ENCODE peak calls at places on chromosomes 3 and 15, in seven cellular contexts. One of them, this sample, is unnamed.

GRCh38 chr15:79090487-79091203 is at the start of gene RASGRF1:
- DNase-seq in neuronal stem cell: peak; percentile 42
- DNase-seq in IMR-90: no peak
- DNase-seq in mesendoderm: peak; percentile 55
- DNase-seq in trophoblast cell: peak; percentile 49
- DNase-seq in mesenchymal stem cell: peak; percentile 19
- DNase-seq in H9: peak; percentile 73
- DNase-seq in this sample: no peak

GRCh38 chr15:80309769-80310384 is 57.9 kb upstream of the CTXND1 start:
- DNase-seq in neuronal stem cell: peak; percentile 30
- DNase-seq in IMR-90: peak; percentile 34
- DNase-seq in mesendoderm: peak; percentile 55
- DNase-seq in trophoblast cell: no peak
- DNase-seq in mesenchymal stem cell: peak; percentile 17
- DNase-seq in H9: no peak
- DNase-seq in this sample: no peak

GRCh38 chr3:50370594-50370993 is 11.3 kb upstream of the TMEM115 start:
- DNase-seq in neuronal stem cell: no peak
- DNase-seq in IMR-90: peak; percentile 23
- DNase-seq in mesendoderm: peak; percentile 56
- DNase-seq in trophoblast cell: no peak
- DNase-seq in mesenchymal stem cell: peak; percentile 26
- DNase-seq in H9: no peak
- DNase-seq in this sample: no peak

GRCh38 chr3:160941885-160942494 is 163.2 kb downstream of the B3GALNT1 start:
- DNase-seq in neuronal stem cell: peak; percentile 41
- DNase-seq in IMR-90: peak; percentile 61
- DNase-seq in mesendoderm: peak; percentile 66
- DNase-seq in trophoblast cell: peak; percentile 66
- DNase-seq in mesenchymal stem cell: peak; percentile 79
- DNase-seq in H9: peak; percentile 41
- DNase-seq in this sample: no peak

GRCh38 chr3:195773956-195774537 is 37.7 kb downstream of the MUC4 start:
- DNase-seq in neuronal stem cell: no peak
- DNase-seq in IMR-90: no peak
- DNase-seq in mesendoderm: no peak
- DNase-seq in trophoblast cell: no peak
- DNase-seq in mesenchymal stem cell: no peak
- DNase-seq in H9: no peak
- DNase-seq in this sample: no peak

GRCh38 chr15:49379996-49380395 is 43.0 kb upstream of the FGF7 start:
- DNase-seq in neuronal stem cell: no peak
- DNase-seq in IMR-90: no peak
- DNase-seq in mesendoderm: no peak
- DNase-seq in trophoblast cell: no peak
- DNase-seq in mesenchymal stem cell: no peak
- DNase-seq in H9: peak; percentile 25
- DNase-seq in this sample: no peak

GRCh38 chr3:146505496-146505895 is 36.1 kb upstream of the PLSCR2 start:
- DNase-seq in neuronal stem cell: no peak
- DNase-seq in IMR-90: no peak
- DNase-seq in mesendoderm: no peak
- DNase-seq in trophoblast cell: no peak
- DNase-seq in mesenchymal stem cell: peak; percentile 51
- DNase-seq in H9: no peak
- DNase-seq in this sample: no peak

GRCh38 chr3:29176501-29176900 is 104.4 kb upstream of the RBMS3 start:
- DNase-seq in neuronal stem cell: peak; percentile 23
- DNase-seq in IMR-90: no peak
- DNase-seq in mesendoderm: peak; percentile 42
- DNase-seq in trophoblast cell: no peak
- DNase-seq in mesenchymal stem cell: no peak
- DNase-seq in H9: peak; percentile 26
- DNase-seq in this sample: no peak

GRCh38 chr3:47714606-47715005 is 67.1 kb downstream of the SMARCC1 start:
- DNase-seq in neuronal stem cell: no peak
- DNase-seq in IMR-90: no peak
- DNase-seq in mesendoderm: no peak
- DNase-seq in trophoblast cell: no peak
- DNase-seq in mesenchymal stem cell: no peak
- DNase-seq in H9: no peak
- DNase-seq in this sample: no peak

GRCh38 chr3:46545695-46546630 is 20.1 kb downstream of the LRRC2 start:
- DNase-seq in neuronal stem cell: no peak
- DNase-seq in IMR-90: no peak
- DNase-seq in mesendoderm: no peak
- DNase-seq in trophoblast cell: no peak
- DNase-seq in mesenchymal stem cell: no peak
- DNase-seq in H9: no peak
- DNase-seq in this sample: no peak

GRCh38 chr3:46549989-46550388 is 16.1 kb downstream of the LRRC2 start:
- DNase-seq in neuronal stem cell: no peak
- DNase-seq in IMR-90: no peak
- DNase-seq in mesendoderm: no peak
- DNase-seq in trophoblast cell: no peak
- DNase-seq in mesenchymal stem cell: no peak
- DNase-seq in H9: no peak
- DNase-seq in this sample: no peak

GRCh38 chr3:46544771-46545503 is 21.2 kb downstream of the LRRC2 start:
- DNase-seq in neuronal stem cell: no peak
- DNase-seq in IMR-90: no peak
- DNase-seq in mesendoderm: no peak
- DNase-seq in trophoblast cell: no peak
- DNase-seq in mesenchymal stem cell: no peak
- DNase-seq in H9: peak; percentile 54
- DNase-seq in this sample: no peak

GRCh38 chr3:46549408-46549904 is 16.6 kb downstream of the LRRC2 start:
- DNase-seq in neuronal stem cell: no peak
- DNase-seq in IMR-90: no peak
- DNase-seq in mesendoderm: peak; percentile 78
- DNase-seq in trophoblast cell: no peak
- DNase-seq in mesenchymal stem cell: no peak
- DNase-seq in H9: no peak
- DNase-seq in this sample: no peak

GRCh38 chr3:46546896-46547440 is 19.1 kb downstream of the LRRC2 start:
- DNase-seq in neuronal stem cell: no peak
- DNase-seq in IMR-90: peak; percentile 25
- DNase-seq in mesendoderm: no peak
- DNase-seq in trophoblast cell: no peak
- DNase-seq in mesenchymal stem cell: no peak
- DNase-seq in H9: no peak
- DNase-seq in this sample: no peak
- H3K4me2 ChIP-seq in neuronal stem cell: no peak overlapping the region
- H3K4me2 ChIP-seq in IMR-90: no peak overlapping the region
- H3K4me2 ChIP-seq in mesendoderm: no peak overlapping the region
- H3K4me2 ChIP-seq in trophoblast cell: no peak overlapping the region
- H3K4me2 ChIP-seq in mesenchymal stem cell: no peak overlapping the region
- H3K4me2 ChIP-seq in H9: peak overlapping the region; percentile 39
- H3K4me2 ChIP-seq in this sample: peak overlapping the region; percentile 9

DNA sequence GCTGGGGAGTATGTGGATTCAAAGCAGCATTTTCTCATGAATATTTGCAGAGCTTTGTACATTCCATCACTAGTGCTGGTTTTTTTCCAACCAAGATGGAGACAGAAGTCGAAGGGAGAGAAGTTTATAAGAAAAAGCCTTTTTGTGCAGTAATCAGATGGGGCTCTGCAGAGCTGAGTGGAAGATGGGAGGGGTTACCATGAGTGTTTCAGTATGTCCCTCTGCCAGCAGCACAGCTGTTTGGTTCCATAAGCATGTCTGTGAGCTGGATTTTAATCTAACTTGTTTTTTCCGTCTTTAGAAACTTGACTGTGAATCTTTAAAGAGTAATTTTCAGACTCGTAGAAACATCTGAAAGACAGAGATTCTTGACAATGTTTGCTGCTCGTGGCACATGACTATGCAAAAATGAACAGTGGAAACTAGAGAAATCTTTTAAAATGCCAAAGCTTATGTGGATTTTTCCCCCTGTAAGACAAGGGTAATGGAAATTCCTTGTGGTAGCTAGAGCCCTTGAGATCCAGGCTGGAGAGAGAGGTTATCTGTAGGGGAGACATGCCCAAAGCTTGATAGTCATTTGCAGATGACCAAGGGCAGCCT is 20.3 kb downstream of the STARD9 start:
- DNase-seq in neuronal stem cell: no peak
- DNase-seq in IMR-90: peak; percentile 63
- DNase-seq in mesendoderm: no peak
- DNase-seq in trophoblast cell: no peak
- DNase-seq in mesenchymal stem cell: no peak
- DNase-seq in H9: no peak
- DNase-seq in this sample: no peak
- H3K27ac ChIP-seq in neuronal stem cell: no peak overlapping the region
- H3K27ac ChIP-seq in IMR-90: peak overlapping the region; percentile 90
- H3K27ac ChIP-seq in mesendoderm: no peak overlapping the region
- H3K27ac ChIP-seq in trophoblast cell: no peak overlapping the region
- H3K27ac ChIP-seq in mesenchymal stem cell: no peak overlapping the region
- H3K27ac ChIP-seq in H9: no peak overlapping the region
- H3K27ac ChIP-seq in this sample: no peak overlapping the region

GRCh38 chr3:57108684-57109083 is 48.2 kb downstream of the SPATA12 start:
- DNase-seq in neuronal stem cell: no peak
- DNase-seq in IMR-90: no peak
- DNase-seq in mesendoderm: no peak
- DNase-seq in trophoblast cell: no peak
- DNase-seq in mesenchymal stem cell: no peak
- DNase-seq in H9: no peak
- DNase-seq in this sample: no peak
- H3K79me1 ChIP-seq in neuronal stem cell: no peaks in the 10 kb centered on the region
- H3K79me1 ChIP-seq in IMR-90: no peaks in the 10 kb centered on the region
- H3K79me1 ChIP-seq in mesendoderm: peaks cover 5% of the 10 kb centered on the region
- H3K79me1 ChIP-seq in trophoblast cell: no peaks in the 10 kb centered on the region
- H3K79me1 ChIP-seq in mesenchymal stem cell: no peaks in the 10 kb centered on the region
- H3K79me1 ChIP-seq in H9: no peaks in the 10 kb centered on the region
- H3K79me1 ChIP-seq in this sample: no peaks in the 10 kb centered on the region

GRCh38 chr3:110246796-110247369 is 824.7 kb upstream of the NECTIN3 start:
- DNase-seq in neuronal stem cell: no peak
- DNase-seq in IMR-90: no peak
- DNase-seq in mesendoderm: no peak
- DNase-seq in trophoblast cell: no peak
- DNase-seq in mesenchymal stem cell: peak; percentile 26
- DNase-seq in H9: no peak
- DNase-seq in this sample: no peak
- H3K4me2 ChIP-seq in neuronal stem cell: no peak overlapping the region
- H3K4me2 ChIP-seq in IMR-90: no peak overlapping the region
- H3K4me2 ChIP-seq in mesendoderm: no peak overlapping the region
- H3K4me2 ChIP-seq in trophoblast cell: no peak overlapping the region
- H3K4me2 ChIP-seq in mesenchymal stem cell: no peak overlapping the region
- H3K4me2 ChIP-seq in H9: no peak overlapping the region
- H3K4me2 ChIP-seq in this sample: no peak overlapping the region

GRCh38 chr3:32360514-32360869 is 31.2 kb upstream of the CMTM7 start:
- DNase-seq in neuronal stem cell: no peak
- DNase-seq in IMR-90: no peak
- DNase-seq in mesendoderm: no peak
- DNase-seq in trophoblast cell: no peak
- DNase-seq in mesenchymal stem cell: no peak
- DNase-seq in H9: no peak
- DNase-seq in this sample: no peak
- H3K27ac ChIP-seq in neuronal stem cell: no peak overlapping the region
- H3K27ac ChIP-seq in IMR-90: no peak overlapping the region
- H3K27ac ChIP-seq in mesendoderm: no peak overlapping the region
- H3K27ac ChIP-seq in trophoblast cell: no peak overlapping the region
- H3K27ac ChIP-seq in mesenchymal stem cell: peak overlapping the region; percentile 8
- H3K27ac ChIP-seq in H9: no peak overlapping the region
- H3K27ac ChIP-seq in this sample: no peak overlapping the region

GRCh38 chr3:184211718-184212117 is 17.7 kb upstream of the VWA5B2 start:
- DNase-seq in neuronal stem cell: no peak
- DNase-seq in IMR-90: no peak
- DNase-seq in mesendoderm: no peak
- DNase-seq in trophoblast cell: no peak
- DNase-seq in mesenchymal stem cell: no peak
- DNase-seq in H9: no peak
- DNase-seq in this sample: no peak
- H3K79me1 ChIP-seq in neuronal stem cell: no peaks in the 10 kb centered on the region
- H3K79me1 ChIP-seq in IMR-90: no peaks in the 10 kb centered on the region
- H3K79me1 ChIP-seq in mesendoderm: no peaks in the 10 kb centered on the region
- H3K79me1 ChIP-seq in trophoblast cell: no peaks in the 10 kb centered on the region
- H3K79me1 ChIP-seq in mesenchymal stem cell: no peaks in the 10 kb centered on the region
- H3K79me1 ChIP-seq in H9: no peaks in the 10 kb centered on the region
- H3K79me1 ChIP-seq in this sample: no peaks in the 10 kb centered on the region

GRCh38 chr15:40337597-40337996 is 3.1 kb downstream of the CCDC9B start:
- DNase-seq in neuronal stem cell: no peak
- DNase-seq in IMR-90: no peak
- DNase-seq in mesendoderm: no peak
- DNase-seq in trophoblast cell: no peak
- DNase-seq in mesenchymal stem cell: no peak
- DNase-seq in H9: peak; percentile 52
- DNase-seq in this sample: no peak
- H3K4me2 ChIP-seq in neuronal stem cell: no peak overlapping the region
- H3K4me2 ChIP-seq in IMR-90: no peak overlapping the region
- H3K4me2 ChIP-seq in mesendoderm: no peak overlapping the region
- H3K4me2 ChIP-seq in trophoblast cell: no peak overlapping the region
- H3K4me2 ChIP-seq in mesenchymal stem cell: peak overlapping the region; percentile 62
- H3K4me2 ChIP-seq in H9: no peak overlapping the region
- H3K4me2 ChIP-seq in this sample: peak overlapping the region; percentile 0

GRCh38 chr15:85607141-85607806 is 187.5 kb downstream of the KLHL25 start:
- DNase-seq in neuronal stem cell: no peak
- DNase-seq in IMR-90: peak; percentile 68
- DNase-seq in mesendoderm: no peak
- DNase-seq in trophoblast cell: no peak
- DNase-seq in mesenchymal stem cell: peak; percentile 56
- DNase-seq in H9: no peak
- DNase-seq in this sample: no peak
- H3K27ac ChIP-seq in neuronal stem cell: no peak overlapping the region
- H3K27ac ChIP-seq in IMR-90: no peak overlapping the region
- H3K27ac ChIP-seq in mesendoderm: no peak overlapping the region
- H3K27ac ChIP-seq in trophoblast cell: peak overlapping the region; percentile 17
- H3K27ac ChIP-seq in mesenchymal stem cell: no peak overlapping the region
- H3K27ac ChIP-seq in H9: no peak overlapping the region
- H3K27ac ChIP-seq in this sample: no peak overlapping the region

This sample was measured in H1.